ENCODE peak calls at places on chromosome 1, in nine cellular contexts. H is CD8-positive, alpha-beta memory T cell; Q is astrocyte of the cerebellum; B is mesothelial cell of epicardium; O is esophagus muscularis mucosa; E is activated T-helper 1 cell treated with anti-CD3 and anti-CD28 coated beads, Interleukin-2, amount 50 U/mL, for 16 hours; M is ELR; S is GM10248; J is T-helper 2 cell. A is an unnamed sample.
A peak's percentile ranks its signal among the peaks of the same experiment; 100 is the strongest.

GRCh38 chr1:182910143-182910542 is 42.8 kb downstream of the SHCBP1L start:
- DNase-seq in H (no peak), Q (no peak), B (no peak), O (no peak), E (no peak), M (no peak), S (no peak), J (no peak), A (no peak)

GRCh38 chr1:247576514-247576913 is 11.6 kb upstream of the OR2G2 start:
- DNase-seq in H (no peak), Q (no peak), B (no peak), O (no peak), E (no peak), M (peak; percentile 46), S (peak; percentile 15), J (no peak), A (no peak)

GRCh38 chr1:167328762-167329483 is 108.2 kb downstream of the POU2F1 start:
- DNase-seq in H (no peak), Q (no peak), B (no peak), O (no peak), E (no peak), M (no peak), S (peak; percentile 42), J (no peak), A (no peak)

GRCh38 chr1:87888456-87888855 is 559.8 kb downstream of the LMO4 start:
- DNase-seq in H (no peak), Q (no peak), B (no peak), O (no peak), E (no peak), M (no peak), S (no peak), J (no peak), A (no peak)

GRCh38 chr1:232769718-232770117 is 35.5 kb upstream of the MAP10 start:
- DNase-seq in H (no peak), Q (no peak), B (no peak), O (no peak), E (no peak), M (no peak), S (no peak), J (no peak), A (no peak)

GRCh38 chr1:219716611-219717114 is 103.8 kb upstream of the ZC3H11B start:
- DNase-seq in H (no peak), Q (no peak), B (no peak), O (no peak), E (no peak), M (no peak), S (no peak), J (no peak), A (no peak)

GRCh38 chr1:209435654-209436566 is 147.6 kb upstream of the CAMK1G start:
- DNase-seq in H (no peak), Q (peak; percentile 63), B (peak; percentile 89), O (no peak), E (no peak), M (peak; percentile 86), S (peak; percentile 54), J (no peak), A (peak; percentile 73)

GRCh38 chr1:119008483-119009299 is 20.5 kb upstream of the TBX15 start:
- DNase-seq in H (no peak), Q (peak; percentile 64), B (no peak), O (no peak), E (no peak), M (peak; percentile 69), S (peak; percentile 67), J (no peak), A (no peak)

GRCh38 chr1:77484334-77484733 is 198.1 kb downstream of the ZZZ3 start:
- DNase-seq in H (no peak), Q (no peak), B (no peak), O (no peak), E (no peak), M (no peak), S (no peak), J (no peak), A (no peak)

GRCh38 chr1:46411601-46412341 is 17.7 kb downstream of the FAAH start:
- DNase-seq in H (no peak), Q (no peak), B (no peak), O (no peak), E (no peak), M (no peak), S (no peak), J (no peak), A (no peak)

GRCh38 chr1:96281491-96281890 is 440.1 kb upstream of the PTBP2 start:
- DNase-seq in H (no peak), Q (no peak), B (no peak), O (no peak), E (no peak), M (no peak), S (no peak), J (no peak), A (no peak)

GRCh38 chr1:201586806-201587205 is 47.9 kb downstream of the NAV1 start:
- DNase-seq in H (no peak), Q (no peak), B (no peak), O (no peak), E (no peak), M (no peak), S (no peak), J (no peak), A (peak; percentile 8)

GRCh38 chr1:22334860-22335550 is 116.6 kb upstream of the ZBTB40 start:
- DNase-seq in H (no peak), Q (no peak), B (no peak), O (no peak), E (no peak), M (no peak), S (no peak), J (no peak), A (no peak)

GRCh38 chr1:41868241-41868953 is 50.3 kb downstream of the HIVEP3 start:
- DNase-seq in H (no peak), Q (no peak), B (no peak), O (no peak), E (no peak), M (peak; percentile 24), S (peak; percentile 69), J (no peak), A (no peak)